ENCODE peak calls at places on chromosomes 1 and 21, in nine cellular contexts. A is progenitor cell of endocrine pancreas, V is PC-3, I is endothelial cell, L is brain microvascular endothelial cell, M is GM10248, N is AG09319, G is vagina, B is MCF 10A. K is an unnamed sample.
A peak's percentile ranks its signal among the peaks of the same experiment; 100 is the strongest.

GRCh38 chr1:241722984-241723383 is 70.9 kb downstream of the WDR64 start:
- DNase-seq in G (no peak), V (no peak), B (no peak), A (no peak), M (no peak), L (no peak), I (no peak), N (no peak), K (no peak)

GRCh38 chr1:69077198-69077597 is 490.5 kb upstream of the LRRC7 start:
- DNase-seq in I (no peak), A (no peak), B (no peak), M (no peak), L (no peak), V (no peak), N (no peak), G (no peak), K (no peak)

GRCh38 chr1:56189946-56190920 is 389.1 kb downstream of the PLPP3 start:
- DNase-seq in G (no peak), I (peak; percentile 15), V (no peak), L (no peak), B (peak; percentile 27), N (no peak), M (no peak), A (no peak), K (no peak)

GRCh38 chr1:177546346-177546745 is 375.6 kb downstream of the BRINP2 start:
- DNase-seq in N (no peak), V (peak; percentile 4), I (no peak), A (no peak), L (no peak), G (no peak), B (no peak), M (no peak), K (peak; percentile 39)

GRCh38 chr1:183942933-183943693 is 94.4 kb downstream of the COLGALT2 start:
- DNase-seq in G (no peak), A (no peak), V (peak; percentile 79), L (peak; percentile 99), N (peak; percentile 83), M (no peak), B (peak; percentile 92), I (no peak), K (peak; percentile 78)

GRCh38 chr1:22216210-22216883 is 73.5 kb upstream of the WNT4 start:
- DNase-seq in M (no peak), G (no peak), A (no peak), I (no peak), L (no peak), B (no peak), V (no peak), N (no peak), K (no peak)

GRCh38 chr1:21472861-21473260 is 32.9 kb downstream of the NBPF3 start:
- DNase-seq in G (no peak), I (no peak), N (no peak), M (no peak), A (no peak), V (no peak), L (no peak), B (no peak), K (no peak)

GRCh38 chr1:10033359-10033845 is 644 bp downstream of the UBE4B start:
- DNase-seq in A (peak; percentile 15), G (no peak), N (no peak), L (peak; percentile 28), V (peak; percentile 46), M (no peak), B (peak; percentile 57), I (peak; percentile 22), K (peak; percentile 61)

GRCh38 chr1:227941509-227942020 is 6.2 kb downstream of the WNT9A start:
- DNase-seq in V (no peak), L (no peak), B (no peak), I (no peak), A (no peak), M (no peak), G (no peak), N (no peak), K (no peak)

GRCh38 chr21:36156815-36157670 is at the start of gene DOP1B:
- DNase-seq in M (peak; percentile 48), V (peak; percentile 29), A (no peak), I (no peak), L (no peak), G (no peak), N (no peak), B (no peak), K (no peak)

GRCh38 chr1:224459051-224459450 is 24.5 kb upstream of the WDR26 start:
- DNase-seq in L (no peak), I (no peak), A (no peak), V (no peak), N (no peak), M (no peak), B (no peak), G (no peak), K (no peak)

GRCh38 chr1:211739671-211740411 is 64.4 kb upstream of the NEK2 start:
- DNase-seq in G (no peak), M (peak; percentile 41), V (no peak), N (no peak), L (no peak), I (no peak), A (no peak), B (no peak), K (no peak)

GRCh38 chr1:231584117-231584516 is 42.5 kb upstream of the DISC1 start:
- DNase-seq in I (no peak), A (no peak), V (peak; percentile 86), M (peak; percentile 33), B (peak; percentile 73), G (no peak), N (no peak), L (peak; percentile 85), K (peak; percentile 71)

GRCh38 chr1:207186503-207186902 is 82.5 kb downstream of the C4BPA start:
- DNase-seq in N (no peak), M (no peak), A (no peak), B (no peak), I (no peak), L (peak; percentile 83), G (no peak), V (peak; percentile 30), K (peak; percentile 20)

GRCh38 chr21:14306143-14306907 is 76.6 kb downstream of the HSPA13 start:
- DNase-seq in I (no peak), V (peak; percentile 51), G (no peak), B (peak; percentile 46), N (no peak), M (no peak), L (no peak), A (no peak), K (no peak)
- TF ChIP-seq CTCF in I (no peak), V (peak; percentile 58), G (no peak), B (peak; percentile 55), N (no peak), M (peak; percentile 10), L (no peak), A (no peak), K (peak; percentile 48)

GRCh38 chr21:23160914-23161313 is 2162.7 kb downstream of the NCAM2 start:
- DNase-seq in G (no peak), I (no peak), M (no peak), V (peak; percentile 35), N (no peak), A (no peak), B (peak; percentile 41), L (no peak), K (no peak)
- TF ChIP-seq CTCF in G (no peak), I (no peak), M (no peak), V (peak; percentile 67), N (no peak), A (peak; percentile 28), B (peak; percentile 29), L (no peak), K (no peak)

DNA sequence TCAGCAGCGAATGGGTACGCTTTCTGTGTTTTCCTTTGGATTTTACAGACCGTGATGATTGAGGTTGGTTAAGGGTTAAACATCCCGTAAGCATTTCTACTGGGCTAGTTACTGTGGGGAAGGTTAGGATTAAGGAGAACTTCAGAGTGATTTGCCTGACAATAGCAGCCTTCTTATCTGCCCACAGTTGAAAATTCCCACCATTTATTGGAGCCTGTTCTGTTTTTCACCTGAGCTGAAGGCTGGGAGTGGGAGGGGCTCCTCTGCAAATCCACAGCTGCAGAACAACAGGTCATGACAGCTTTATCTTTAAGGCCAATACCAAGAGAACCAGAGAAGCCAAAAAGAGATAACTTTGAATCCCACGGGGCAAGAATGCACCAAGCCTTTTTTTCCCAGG is 168.6 kb downstream of the KAZN start:
- DNase-seq in V (no peak), B (no peak), G (no peak), I (no peak), A (no peak), M (no peak), N (no peak), L (no peak), K (no peak)
- TF ChIP-seq CTCF in V (no peak), B (no peak), G (no peak), I (no peak), A (no peak), M (no peak), N (no peak), L (no peak), K (no peak)

DNA sequence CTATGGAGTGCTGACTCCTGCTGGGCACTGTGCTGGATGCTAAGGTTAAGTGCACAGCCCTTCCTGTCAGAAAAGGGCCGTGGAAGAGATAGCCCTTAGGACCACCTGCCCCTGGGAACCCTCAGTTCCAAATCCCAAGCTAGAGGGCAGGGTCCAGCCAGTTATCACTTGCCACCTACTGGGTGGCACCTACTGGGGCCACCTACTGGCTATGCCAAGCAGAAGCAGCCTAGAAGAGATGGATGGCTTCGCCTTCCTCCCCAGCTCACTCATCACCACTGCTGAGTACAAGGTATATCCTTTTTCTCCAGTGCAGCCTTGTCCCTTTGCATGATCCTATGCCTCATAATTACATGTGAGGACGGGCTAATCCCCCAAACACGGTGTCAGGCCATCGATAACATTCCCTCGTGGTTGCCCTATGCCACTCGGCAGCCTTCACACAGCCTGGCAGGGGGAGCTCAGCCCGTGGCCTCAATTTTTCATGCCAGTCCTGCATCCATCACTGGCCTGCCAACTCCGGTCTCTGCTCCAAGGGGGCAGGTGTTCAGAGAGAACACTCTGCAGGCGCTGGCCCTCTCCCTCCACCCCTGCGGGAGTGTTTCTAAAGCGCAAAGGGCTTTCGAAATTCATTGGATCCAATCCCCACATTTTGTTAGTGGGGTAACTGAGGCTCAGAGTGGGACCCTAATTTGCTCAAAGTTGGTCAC is 49.0 kb downstream of the SYT2 start:
- DNase-seq in G (no peak), M (no peak), A (no peak), N (no peak), L (no peak), I (no peak), V (peak; percentile 30), B (peak; percentile 42), K (no peak)
- TF ChIP-seq CTCF in G (no peak), M (peak; percentile 17), A (peak; percentile 11), N (peak; percentile 9), L (peak; percentile 55), I (no peak), V (peak; percentile 41), B (peak; percentile 59), K (peak; percentile 56)